ENCODE peak calls at places on chromosomes 1 and 21, in six cellular contexts. S is MCF 10A, V is psoas muscle, Z is uterus, T is fibroblast of pulmonary artery, M is choroid plexus epithelial cell. F is an unnamed sample.

GRCh38 chr1:34928865-34929496 is 469 bp downstream of the DLGAP3 start:
- DNase-seq in Z (no peak), S (no peak), T (no peak), V (no peak), M (no peak), F (peak; percentile 73)

GRCh38 chr1:7702365-7702764 is 68.7 kb upstream of the VAMP3 start:
- DNase-seq in S (no peak), Z (no peak), T (no peak), V (no peak), M (peak; percentile 21), F (no peak)

GRCh38 chr1:182484531-182485257 is 34.7 kb downstream of the RGSL1 start:
- DNase-seq in T (no peak), S (peak; percentile 56), V (no peak), Z (no peak), M (no peak), F (peak; percentile 31)

GRCh38 chr1:154758346-154758745 is 111.7 kb downstream of the KCNN3 start:
- DNase-seq in S (no peak), Z (peak; percentile 9), V (no peak), T (no peak), M (no peak), F (no peak)

GRCh38 chr1:32888134-32888533 is 1.8 kb downstream of the HPCA start:
- DNase-seq in Z (no peak), S (no peak), M (no peak), T (no peak), V (no peak), F (no peak)

GRCh38 chr1:213303286-213303685 is 252.2 kb downstream of the RPS6KC1 start:
- DNase-seq in S (peak; percentile 56), T (peak; percentile 3), V (no peak), Z (no peak), M (peak; percentile 43), F (no peak)

GRCh38 chr1:83828456-83828855 is 170.5 kb downstream of the TTLL7 start:
- DNase-seq in S (no peak), T (no peak), V (no peak), Z (no peak), M (peak; percentile 5), F (no peak)

GRCh38 chr1:19949016-19949415 is 25.6 kb upstream of the PLA2G2E start:
- DNase-seq in S (peak; percentile 57), T (peak; percentile 76), M (peak; percentile 54), Z (no peak), V (no peak), F (no peak)

GRCh38 chr1:16115468-16116363 is 40.2 kb downstream of the EPHA2 start:
- DNase-seq in T (no peak), Z (no peak), M (no peak), V (no peak), S (no peak), F (no peak)

GRCh38 chr1:95098196-95098595 is 19.0 kb upstream of the TLCD4 start:
- DNase-seq in S (no peak), M (peak; percentile 35), V (no peak), Z (no peak), T (no peak), F (no peak)

GRCh38 chr21:31894441-31894840 is 21.6 kb downstream of the HUNK start:
- DNase-seq in T (no peak), Z (no peak), M (no peak), V (no peak), S (no peak), F (no peak)

GRCh38 chr1:94739521-94740061 is 80.6 kb upstream of the SLC44A3 start:
- DNase-seq in T (peak; percentile 89), Z (no peak), M (peak; percentile 86), V (peak; percentile 60), S (peak; percentile 94), F (no peak)

GRCh38 chr1:27409669-27410068 is 17.2 kb downstream of the GPR3 start:
- DNase-seq in V (no peak), M (no peak), Z (no peak), T (no peak), S (no peak), F (no peak)

GRCh38 chr1:27416387-27417111 is 24.1 kb downstream of the GPR3 start:
- DNase-seq in T (peak; percentile 79), M (peak; percentile 85), V (no peak), S (peak; percentile 73), Z (no peak), F (no peak)

GRCh38 chr1:27413004-27413403 is 20.6 kb downstream of the GPR3 start:
- DNase-seq in V (no peak), M (no peak), Z (no peak), T (no peak), S (no peak), F (no peak)

GRCh38 chr1:27410709-27411108 is 18.3 kb downstream of the GPR3 start:
- DNase-seq in S (no peak), T (no peak), M (no peak), Z (no peak), V (no peak), F (no peak)

DNA sequence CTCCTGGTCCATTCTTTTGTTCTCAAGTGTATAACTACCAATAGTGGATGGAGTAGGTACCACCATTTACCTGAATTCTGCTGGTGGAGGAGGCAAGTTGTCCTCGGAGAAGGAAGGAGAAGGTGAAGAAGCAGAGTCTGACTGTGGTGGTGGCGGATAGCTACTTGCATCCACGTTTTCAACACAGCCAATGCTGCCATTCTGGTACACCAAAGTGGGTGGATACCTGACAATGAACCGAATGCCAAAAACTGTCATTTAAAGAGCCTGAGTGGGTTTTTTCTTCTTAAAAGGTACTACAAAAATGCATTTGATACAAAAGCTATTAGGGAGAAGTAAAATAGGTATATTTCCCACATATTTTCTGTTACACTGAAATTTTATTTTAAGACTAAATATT is 20.1 kb downstream of the GPR3 start:
- DNase-seq in M (no peak), T (no peak), Z (no peak), S (no peak), V (no peak), F (no peak)
- TF ChIP-seq CTCF in M (no peak), T (no peak), Z (no peak), S (no peak), V (no peak), F (no peak)

GRCh38 chr1:47147047-47147785 is 10.0 kb downstream of the CYP4A22 start:
- DNase-seq in T (no peak), S (no peak), Z (no peak), V (no peak), M (peak; percentile 3), F (no peak)
- TF ChIP-seq CTCF in T (no peak), S (no peak), Z (no peak), V (no peak), M (no peak), F (no peak)

DNA sequence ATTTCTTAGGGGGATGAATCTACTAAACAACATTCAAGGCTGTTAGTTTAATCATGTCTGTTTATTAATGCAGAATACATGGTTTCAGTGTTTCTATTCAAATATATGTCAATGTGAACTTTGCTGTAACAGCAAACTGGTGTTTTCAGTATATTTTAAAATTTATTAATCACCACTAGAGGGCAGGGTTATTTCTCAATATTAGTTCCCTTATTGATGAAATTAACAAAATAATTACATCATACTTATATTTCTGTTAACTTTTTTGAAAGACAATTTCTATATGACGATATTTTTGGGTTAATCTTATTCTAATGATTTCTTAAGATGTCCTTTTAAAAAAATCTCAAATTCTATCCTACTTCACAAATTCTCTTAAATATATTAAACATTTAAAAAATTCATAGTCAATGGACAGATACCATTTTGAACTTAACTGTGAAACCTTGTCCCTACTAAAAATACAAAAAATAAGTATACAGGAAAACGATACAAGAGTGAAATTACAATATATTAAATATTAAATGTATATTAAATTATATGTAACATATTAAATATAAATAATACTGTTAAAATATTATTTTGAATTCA is 1034.1 kb upstream of the PRMT6 start:
- DNase-seq in Z (no peak), M (peak; percentile 10), V (no peak), S (peak; percentile 20), T (peak; percentile 10), F (peak; percentile 5)
- TF ChIP-seq CTCF in Z (no peak), M (peak; percentile 27), V (no peak), S (peak; percentile 33), T (peak; percentile 38), F (no peak)

GRCh38 chr1:27374687-27375086 is at the start of gene FCN3:
- DNase-seq in T (no peak), V (no peak), S (no peak), Z (no peak), M (no peak), F (no peak)

GRCh38 chr1:27367160-27367650 is 444 bp upstream of the MAP3K6 start:
- DNase-seq in Z (no peak), V (peak; percentile 59), S (no peak), M (no peak), T (no peak), F (no peak)

GRCh38 chr1:27372808-27373690 is 1.6 kb downstream of the FCN3 start:
- DNase-seq in V (no peak), S (no peak), M (no peak), Z (no peak), T (no peak), F (no peak)

GRCh38 chr1:27368872-27369703 is 2.3 kb upstream of the MAP3K6 start:
- DNase-seq in V (no peak), T (peak; percentile 46), Z (no peak), S (peak; percentile 35), M (peak; percentile 52), F (no peak)

GRCh38 chr1:27372022-27372807 is 2.4 kb downstream of the FCN3 start:
- DNase-seq in S (no peak), Z (no peak), T (no peak), M (no peak), V (no peak), F (no peak)
- TF ChIP-seq CTCF in S (no peak), Z (peak; percentile 19), T (no peak), M (no peak), V (no peak), F (no peak)

DNA sequence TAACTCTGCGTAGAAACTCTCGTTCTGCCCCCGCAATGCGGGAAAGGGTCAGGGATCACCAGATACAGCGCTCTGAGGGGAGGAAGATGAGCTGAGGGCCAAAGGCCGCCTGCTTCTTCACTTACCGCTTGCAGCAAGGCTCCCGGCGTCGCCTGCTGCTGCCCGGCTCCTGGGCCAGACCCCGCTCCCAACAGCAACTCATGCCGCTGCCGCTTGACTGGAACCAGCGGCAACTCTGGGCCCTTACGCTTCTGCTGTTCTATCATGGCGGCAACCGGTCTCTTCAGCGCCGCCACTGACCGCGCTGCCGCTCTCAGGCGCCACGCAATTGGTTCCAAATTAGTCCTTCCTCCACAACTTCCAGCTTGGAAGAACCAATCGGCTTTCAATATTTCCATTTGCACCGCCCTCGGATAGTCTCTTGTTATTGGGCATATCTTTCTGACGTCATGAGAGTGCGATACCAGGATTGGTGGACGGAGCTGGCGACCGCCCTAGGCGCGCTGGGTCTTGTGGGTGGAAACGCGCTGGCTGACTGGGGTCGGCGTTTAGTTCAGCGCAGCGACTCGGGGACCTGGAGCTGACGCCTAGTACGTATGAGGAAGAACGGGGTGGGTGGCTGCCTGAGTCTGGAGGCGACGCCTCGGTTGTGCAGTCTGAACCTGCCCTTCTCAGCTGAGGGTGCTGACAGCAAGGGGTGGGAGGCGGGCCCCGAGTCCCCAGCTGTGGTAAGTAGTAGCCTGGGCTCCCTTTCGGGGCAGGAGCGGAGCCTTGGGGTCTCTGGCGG is at the start of the genes SNRNP40 and ZCCHC17:
- DNase-seq in T (peak; percentile 99), M (peak; percentile 99), S (peak; percentile 99), Z (peak; percentile 97), V (peak; percentile 96), F (peak; percentile 93)
- TF ChIP-seq CTCF in T (peak; percentile 10), M (peak; percentile 28), S (no peak), Z (no peak), V (no peak), F (no peak)

GRCh38 chr1:86965012-86965826 is 50.8 kb downstream of the HS2ST1 start:
- DNase-seq in M (peak; percentile 72), T (peak; percentile 73), Z (no peak), V (no peak), S (peak; percentile 48), F (peak; percentile 16)
- TF ChIP-seq CTCF in M (peak; percentile 87), T (peak; percentile 87), Z (peak; percentile 58), V (peak; percentile 64), S (peak; percentile 74), F (peak; percentile 16)

F was measured in GM20000.